ENCODE peak calls at places on chromosomes 3 and 15, in seven cellular contexts. T is NCI-H1092; Q is stimulated activated naive B cell treated with anti-CD40 and anti-IgM and Interleukin-4, amounts not matched to agents 10 μg/mL and 1 μg/mL and 100 μg/mL, for 72 hours; E is colonic mucosa; R is activated CD8-positive, alpha-beta memory T cell treated with anti-CD3 and anti-CD28 coated beads for 1 hour; L is CD4-positive, alpha-beta T cell; K is ELR. S is an unnamed sample.

GRCh38 chr15:98002419-98002818 is 41.9 kb downstream of the ARRDC4 start:
- DNase-seq in T (no peak), Q (no peak), E (no peak), R (no peak), L (no peak), K (no peak), S (no peak)

GRCh38 chr3:123076112-123076495 is 9.3 kb downstream of the PDIA5 start:
- DNase-seq in T (no peak), Q (no peak), E (no peak), R (no peak), L (no peak), K (no peak), S (no peak)

GRCh38 chr3:196082471-196082971 is 631 bp upstream of the TFRC start:
- DNase-seq in T (no peak), Q (no peak), E (peak; percentile 39), R (no peak), L (no peak), K (no peak), S (no peak)

GRCh38 chr3:52339612-52340011 is 23.5 kb downstream of the DNAH1 start:
- DNase-seq in T (peak; percentile 38), Q (peak; percentile 43), E (peak; percentile 56), R (peak; percentile 5), L (peak; percentile 15), K (peak; percentile 73), S (no peak)

GRCh38 chr3:187292186-187292585 is 649 bp upstream of the MASP1 start:
- DNase-seq in T (no peak), Q (no peak), E (no peak), R (no peak), L (no peak), K (peak; percentile 15), S (no peak)

GRCh38 chr15:73781038-73781925 is 28.1 kb upstream of the INSYN1 start:
- DNase-seq in T (no peak), Q (no peak), E (no peak), R (no peak), L (no peak), K (peak; percentile 52), S (no peak)

GRCh38 chr3:51386159-51386851 is 1.2 kb downstream of the MANF start:
- DNase-seq in T (no peak), Q (no peak), E (no peak), R (no peak), L (no peak), K (peak; percentile 23), S (no peak)

GRCh38 chr3:141367038-141367730 is 1.1 kb upstream of the ZBTB38 start:
- DNase-seq in T (no peak), Q (no peak), E (no peak), R (no peak), L (no peak), K (peak; percentile 100), S (peak; percentile 77)

GRCh38 chr3:195249858-195250464 is 21.0 kb downstream of the XXYLT1 start:
- DNase-seq in T (no peak), Q (no peak), E (peak; percentile 10), R (no peak), L (no peak), K (no peak), S (peak; percentile 62)

GRCh38 chr3:45347329-45348000 is 40.9 kb upstream of the LARS2 start:
- DNase-seq in T (no peak), Q (no peak), E (no peak), R (no peak), L (no peak), K (no peak), S (no peak)

GRCh38 chr3:186241910-186242821 is 119.9 kb downstream of the DGKG start:
- DNase-seq in T (peak; percentile 11), Q (peak; percentile 69), E (peak; percentile 64), R (no peak), L (no peak), K (peak; percentile 67), S (peak; percentile 79)

GRCh38 chr3:184350618-184351017 is 10.8 kb downstream of the CLCN2 start:
- DNase-seq in T (no peak), Q (no peak), E (no peak), R (no peak), L (no peak), K (no peak), S (no peak)

GRCh38 chr3:187210555-187211327 is 13.5 kb downstream of the RTP1 start:
- DNase-seq in T (no peak), Q (no peak), E (no peak), R (no peak), L (no peak), K (no peak), S (no peak)

GRCh38 chr3:188712257-188712924 is 459.4 kb upstream of the TPRG1 start:
- DNase-seq in T (no peak), Q (no peak), E (no peak), R (no peak), L (no peak), K (peak; percentile 76), S (no peak)

GRCh38 chr15:41262571-41262970 is 31.5 kb downstream of the CHP1 start:
- DNase-seq in T (no peak), Q (no peak), E (no peak), R (no peak), L (no peak), K (no peak), S (no peak)

GRCh38 chr15:33754242-33754641 is 214.1 kb upstream of the CHRM5 start:
- DNase-seq in T (no peak), Q (no peak), E (no peak), R (no peak), L (no peak), K (no peak), S (no peak)

GRCh38 chr15:90873998-90874605 is 5.7 kb downstream of the FURIN start:
- DNase-seq in T (peak; percentile 34), Q (no peak), E (peak; percentile 56), R (no peak), L (no peak), K (no peak), S (no peak)

GRCh38 chr3:134877788-134878187 is 82.7 kb downstream of the EPHB1 start:
- DNase-seq in T (no peak), Q (no peak), E (no peak), R (no peak), L (no peak), K (no peak), S (no peak)

GRCh38 chr3:30649572-30650310 is 43.3 kb downstream of the TGFBR2 start:
- DNase-seq in T (no peak), Q (no peak), E (no peak), R (no peak), L (no peak), K (no peak), S (no peak)

GRCh38 chr3:152071924-152072323 is 196.8 kb upstream of the MBNL1 start:
- DNase-seq in T (no peak), Q (no peak), E (no peak), R (no peak), L (no peak), K (peak; percentile 69), S (no peak)

GRCh38 chr3:129657261-129658046 is 51.0 kb upstream of the PLXND1 start:
- DNase-seq in T (no peak), Q (no peak), E (no peak), R (no peak), L (no peak), K (no peak), S (no peak)

GRCh38 chr15:34582461-34583357 is 742 bp downstream of the GOLGA8B start:
- DNase-seq in T (no peak), Q (peak; percentile 23), E (peak; percentile 59), R (peak; percentile 14), L (peak; percentile 17), K (peak; percentile 46), S (no peak)

GRCh38 chr3:125967156-125967555 is 1.8 kb upstream of the ROPN1B start:
- DNase-seq in T (no peak), Q (no peak), E (no peak), R (no peak), L (no peak), K (no peak), S (no peak)

GRCh38 chr15:64619880-64620839 is 155.2 kb downstream of the RBPMS2 start:
- DNase-seq in T (no peak), Q (no peak), E (no peak), R (no peak), L (no peak), K (peak; percentile 52), S (no peak)

GRCh38 chr3:69051796-69052566 is at the start of gene TMF1:
- DNase-seq in T (no peak), Q (peak; percentile 95), E (peak; percentile 98), R (peak; percentile 97), L (peak; percentile 96), K (peak; percentile 99), S (peak; percentile 99)

GRCh38 chr3:46423588-46423987 is 16.5 kb downstream of the CCRL2 start:
- DNase-seq in T (no peak), Q (no peak), E (no peak), R (no peak), L (no peak), K (peak; percentile 78), S (no peak)

GRCh38 chr3:101791778-101792177 is 12.8 kb downstream of the NXPE3 start:
- DNase-seq in T (no peak), Q (peak; percentile 21), E (no peak), R (no peak), L (no peak), K (no peak), S (no peak)

GRCh38 chr3:156477306-156477705 is 77.6 kb downstream of the SSR3 start:
- DNase-seq in T (no peak), Q (no peak), E (no peak), R (no peak), L (no peak), K (peak; percentile 22), S (no peak)

GRCh38 chr15:25249236-25250010 is 189.4 kb downstream of the UBE3A start:
- DNase-seq in T (no peak), Q (no peak), E (peak; percentile 4), R (no peak), L (no peak), K (no peak), S (no peak)

GRCh38 chr3:45261333-45262110 is 35.4 kb upstream of the TMEM158 start:
- DNase-seq in T (no peak), Q (no peak), E (no peak), R (no peak), L (no peak), K (no peak), S (no peak)

GRCh38 chr3:126512916-126513650 is 4.5 kb downstream of the UROC1 start:
- DNase-seq in T (no peak), Q (no peak), E (no peak), R (no peak), L (no peak), K (no peak), S (peak; percentile 42)

GRCh38 chr3:135905058-135905724 is 60.3 kb upstream of the PPP2R3A start:
- DNase-seq in T (no peak), Q (no peak), E (no peak), R (no peak), L (no peak), K (peak; percentile 51), S (no peak)

S was measured in sigmoid colon.